ENCODE peak calls at places on chromosomes 16 and 17, in eight cellular contexts. One of them, this sample, is unnamed.

GRCh38 chr17:58487589-58488427 is at the start of gene HSF5:
- DNase-seq in pancreas: no peak
- DNase-seq in NB4: no peak
- DNase-seq in AG10803: no peak
- DNase-seq in BE2C: no peak
- DNase-seq in lower leg skin: no peak
- DNase-seq in HL-60: no peak
- DNase-seq in left lung: peak
- DNase-seq in this sample: no peak

GRCh38 chr17:69404398-69404797 is 10.1 kb upstream of the MAP2K6 start:
- DNase-seq in pancreas: no peak
- DNase-seq in NB4: no peak
- DNase-seq in AG10803: peak
- DNase-seq in BE2C: no peak
- DNase-seq in lower leg skin: no peak
- DNase-seq in HL-60: no peak
- DNase-seq in left lung: no peak
- DNase-seq in this sample: no peak

GRCh38 chr16:14043793-14044192 is 27.3 kb upstream of the MRTFB start:
- DNase-seq in pancreas: no peak
- DNase-seq in NB4: no peak
- DNase-seq in AG10803: no peak
- DNase-seq in BE2C: no peak
- DNase-seq in lower leg skin: no peak
- DNase-seq in HL-60: no peak
- DNase-seq in left lung: no peak
- DNase-seq in this sample: no peak

GRCh38 chr16:89370601-89371000 is 119.8 kb downstream of the ANKRD11 start:
- DNase-seq in pancreas: no peak
- DNase-seq in NB4: no peak
- DNase-seq in AG10803: no peak
- DNase-seq in BE2C: no peak
- DNase-seq in lower leg skin: no peak
- DNase-seq in HL-60: no peak
- DNase-seq in left lung: no peak
- DNase-seq in this sample: no peak

GRCh38 chr17:82248815-82249638 is 20.2 kb downstream of the SLC16A3 start:
- DNase-seq in pancreas: no peak
- DNase-seq in NB4: no peak
- DNase-seq in AG10803: no peak
- DNase-seq in BE2C: no peak
- DNase-seq in lower leg skin: no peak
- DNase-seq in HL-60: no peak
- DNase-seq in left lung: peak
- DNase-seq in this sample: no peak

GRCh38 chr16:57186630-57187507 is 740 bp downstream of the RSPRY1 start:
- DNase-seq in pancreas: peak
- DNase-seq in NB4: peak
- DNase-seq in AG10803: peak
- DNase-seq in BE2C: no peak
- DNase-seq in lower leg skin: no peak
- DNase-seq in HL-60: peak
- DNase-seq in left lung: no peak
- DNase-seq in this sample: no peak

GRCh38 chr16:71807905-71808592 is 585 bp downstream of the AP1G1 start:
- DNase-seq in pancreas: peak
- DNase-seq in NB4: peak
- DNase-seq in AG10803: peak
- DNase-seq in BE2C: peak
- DNase-seq in lower leg skin: peak
- DNase-seq in HL-60: peak
- DNase-seq in left lung: peak
- DNase-seq in this sample: no peak

GRCh38 chr17:352421-353212 is at the start of gene RPH3AL:
- DNase-seq in pancreas: peak
- DNase-seq in NB4: no peak
- DNase-seq in AG10803: peak
- DNase-seq in BE2C: peak
- DNase-seq in lower leg skin: peak
- DNase-seq in HL-60: no peak
- DNase-seq in left lung: peak
- DNase-seq in this sample: no peak

GRCh38 chr17:51751072-51751471 is 407.4 kb downstream of the CA10 start:
- DNase-seq in pancreas: no peak
- DNase-seq in NB4: no peak
- DNase-seq in AG10803: no peak
- DNase-seq in BE2C: no peak
- DNase-seq in lower leg skin: no peak
- DNase-seq in HL-60: no peak
- DNase-seq in left lung: no peak
- DNase-seq in this sample: no peak

GRCh38 chr17:82936768-82937171 is 96.9 kb upstream of the ZNF750 start:
- DNase-seq in pancreas: no peak
- DNase-seq in NB4: no peak
- DNase-seq in AG10803: no peak
- DNase-seq in BE2C: peak
- DNase-seq in lower leg skin: no peak
- DNase-seq in HL-60: no peak
- DNase-seq in left lung: no peak
- DNase-seq in this sample: no peak

GRCh38 chr17:76716834-76717205 is 6.1 kb upstream of the MXRA7 start:
- DNase-seq in pancreas: no peak
- DNase-seq in NB4: peak
- DNase-seq in AG10803: peak
- DNase-seq in BE2C: no peak
- DNase-seq in lower leg skin: no peak
- DNase-seq in HL-60: no peak
- DNase-seq in left lung: no peak
- DNase-seq in this sample: no peak

GRCh38 chr16:82583415-82583814 is 43.4 kb upstream of the CDH13 start:
- DNase-seq in pancreas: no peak
- DNase-seq in NB4: no peak
- DNase-seq in AG10803: peak
- DNase-seq in BE2C: no peak
- DNase-seq in lower leg skin: no peak
- DNase-seq in HL-60: no peak
- DNase-seq in left lung: no peak
- DNase-seq in this sample: no peak

GRCh38 chr16:82585675-82586074 is 41.1 kb upstream of the CDH13 start:
- DNase-seq in pancreas: no peak
- DNase-seq in NB4: no peak
- DNase-seq in AG10803: peak
- DNase-seq in BE2C: no peak
- DNase-seq in lower leg skin: no peak
- DNase-seq in HL-60: no peak
- DNase-seq in left lung: no peak
- DNase-seq in this sample: no peak

GRCh38 chr16:82584553-82585152 is 42.1 kb upstream of the CDH13 start:
- DNase-seq in pancreas: no peak
- DNase-seq in NB4: no peak
- DNase-seq in AG10803: peak
- DNase-seq in BE2C: no peak
- DNase-seq in lower leg skin: no peak
- DNase-seq in HL-60: no peak
- DNase-seq in left lung: no peak
- DNase-seq in this sample: no peak

GRCh38 chr16:82582971-82583370 is 43.8 kb upstream of the CDH13 start:
- DNase-seq in pancreas: no peak
- DNase-seq in NB4: peak
- DNase-seq in AG10803: peak
- DNase-seq in BE2C: no peak
- DNase-seq in lower leg skin: no peak
- DNase-seq in HL-60: no peak
- DNase-seq in left lung: no peak
- DNase-seq in this sample: no peak

DNA sequence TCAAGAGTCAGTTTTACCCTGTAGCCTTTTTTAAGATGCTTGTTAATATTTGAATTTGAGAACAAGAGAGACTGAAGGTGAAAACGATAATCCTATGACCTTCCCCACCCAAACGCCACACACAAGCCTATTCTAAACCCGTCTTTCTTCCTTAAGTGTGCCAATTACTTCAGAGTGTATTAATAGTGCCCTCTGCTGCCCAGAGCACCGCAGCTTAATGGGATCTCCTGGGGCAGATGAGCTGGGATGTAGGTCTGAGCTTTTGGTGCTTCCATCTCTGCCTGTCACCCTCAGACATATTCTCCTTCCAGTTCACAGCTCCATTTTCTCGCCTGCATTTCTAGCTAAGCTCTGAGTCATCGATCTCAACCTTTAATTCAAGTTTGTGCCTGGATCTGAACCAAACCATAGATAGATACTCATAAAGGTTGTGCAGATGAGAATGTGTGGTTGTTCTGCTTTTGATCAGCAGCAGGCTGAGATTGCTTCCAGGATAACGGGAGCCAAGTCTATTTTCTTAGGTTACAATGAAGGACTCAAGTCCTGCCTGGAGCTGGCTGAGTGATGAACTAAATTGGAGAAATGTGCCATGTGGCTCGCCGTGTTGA is 46.4 kb upstream of the CDH13 start:
- DNase-seq in pancreas: no peak
- DNase-seq in NB4: peak
- DNase-seq in AG10803: peak
- DNase-seq in BE2C: no peak
- DNase-seq in lower leg skin: no peak
- DNase-seq in HL-60: peak
- DNase-seq in left lung: no peak
- DNase-seq in this sample: no peak
- TF ChIP-seq CTCF in pancreas: no peak
- TF ChIP-seq CTCF in NB4: peak
- TF ChIP-seq CTCF in AG10803: peak
- TF ChIP-seq CTCF in BE2C: no peak
- TF ChIP-seq CTCF in lower leg skin: no peak
- TF ChIP-seq CTCF in HL-60: no peak
- TF ChIP-seq CTCF in left lung: no peak
- TF ChIP-seq CTCF in this sample: peak

DNA sequence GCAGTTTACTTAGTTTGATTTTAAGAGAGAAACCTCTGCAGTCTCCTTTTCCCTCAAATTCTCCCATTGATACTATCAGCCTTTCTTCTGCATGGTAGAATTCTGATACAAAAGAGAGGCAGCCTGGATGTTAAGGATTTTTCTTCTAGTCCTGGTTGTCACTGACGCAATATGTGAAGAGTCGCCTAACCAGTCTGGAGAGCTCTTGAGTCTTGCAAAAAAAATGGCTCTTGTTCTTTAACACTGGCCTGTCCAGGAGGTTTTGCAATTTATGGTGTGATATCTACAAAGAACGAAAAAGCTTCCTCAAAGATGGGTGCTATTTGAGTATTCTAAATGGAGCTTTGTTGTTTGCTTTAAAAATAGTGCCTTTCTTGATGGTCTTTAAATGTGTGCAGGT is 28.9 kb downstream of the COX10 start:
- DNase-seq in pancreas: no peak
- DNase-seq in NB4: peak
- DNase-seq in AG10803: no peak
- DNase-seq in BE2C: no peak
- DNase-seq in lower leg skin: no peak
- DNase-seq in HL-60: no peak
- DNase-seq in left lung: no peak
- DNase-seq in this sample: no peak
- H3K4me3 ChIP-seq in pancreas: no peak
- H3K4me3 ChIP-seq in NB4: no peak
- H3K4me3 ChIP-seq in AG10803: no peak
- H3K4me3 ChIP-seq in BE2C: no peak
- H3K4me3 ChIP-seq in lower leg skin: no peak
- H3K4me3 ChIP-seq in HL-60: no peak
- H3K4me3 ChIP-seq in left lung: no peak
- H3K4me3 ChIP-seq in this sample: no peak

GRCh38 chr17:74354123-74354522 is 7.5 kb downstream of the BTBD17 start:
- DNase-seq in pancreas: no peak
- DNase-seq in NB4: peak
- DNase-seq in AG10803: no peak
- DNase-seq in BE2C: peak
- DNase-seq in lower leg skin: no peak
- DNase-seq in HL-60: peak
- DNase-seq in left lung: no peak
- DNase-seq in this sample: no peak
- TF ChIP-seq CTCF in pancreas: no peak
- TF ChIP-seq CTCF in NB4: peak
- TF ChIP-seq CTCF in AG10803: peak
- TF ChIP-seq CTCF in BE2C: peak
- TF ChIP-seq CTCF in lower leg skin: no peak
- TF ChIP-seq CTCF in HL-60: peak
- TF ChIP-seq CTCF in left lung: peak
- TF ChIP-seq CTCF in this sample: peak

GRCh38 chr16:1707193-1707790 is 1.3 kb downstream of the MAPK8IP3 start:
- DNase-seq in pancreas: peak
- DNase-seq in NB4: no peak
- DNase-seq in AG10803: peak
- DNase-seq in BE2C: no peak
- DNase-seq in lower leg skin: no peak
- DNase-seq in HL-60: no peak
- DNase-seq in left lung: no peak
- DNase-seq in this sample: no peak

GRCh38 chr16:1708083-1708767 is 2.2 kb downstream of the MAPK8IP3 start:
- DNase-seq in pancreas: no peak
- DNase-seq in NB4: no peak
- DNase-seq in AG10803: no peak
- DNase-seq in BE2C: no peak
- DNase-seq in lower leg skin: no peak
- DNase-seq in HL-60: no peak
- DNase-seq in left lung: no peak
- DNase-seq in this sample: no peak

GRCh38 chr16:1706386-1707192 is 594 bp downstream of the MAPK8IP3 start:
- DNase-seq in pancreas: no peak
- DNase-seq in NB4: peak
- DNase-seq in AG10803: no peak
- DNase-seq in BE2C: peak
- DNase-seq in lower leg skin: no peak
- DNase-seq in HL-60: peak
- DNase-seq in left lung: no peak
- DNase-seq in this sample: no peak

GRCh38 chr16:1709356-1709755 is 3.4 kb downstream of the MAPK8IP3 start:
- DNase-seq in pancreas: no peak
- DNase-seq in NB4: no peak
- DNase-seq in AG10803: no peak
- DNase-seq in BE2C: no peak
- DNase-seq in lower leg skin: no peak
- DNase-seq in HL-60: no peak
- DNase-seq in left lung: no peak
- DNase-seq in this sample: no peak

DNA sequence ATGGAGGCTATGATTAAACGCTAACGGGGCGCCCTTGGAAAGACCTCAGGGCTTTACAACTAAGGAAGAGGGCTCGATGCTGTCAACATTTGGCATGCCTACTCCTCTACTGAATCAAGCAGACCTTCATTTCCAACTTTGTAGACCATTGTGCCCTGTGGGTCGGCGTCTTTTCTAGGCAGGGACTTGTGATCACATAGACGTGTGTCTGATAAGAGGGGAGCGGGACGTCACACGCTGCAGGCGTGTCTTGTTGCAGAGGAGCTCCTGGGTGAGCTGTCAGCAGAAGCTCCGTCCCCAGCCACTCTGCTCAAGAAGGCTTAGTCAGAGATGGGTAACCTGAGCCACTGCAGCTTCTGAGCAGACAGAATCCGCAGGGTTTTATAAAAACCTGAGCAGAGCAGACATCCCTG is 2.8 kb downstream of the MAPK8IP3 start:
- DNase-seq in pancreas: no peak
- DNase-seq in NB4: no peak
- DNase-seq in AG10803: no peak
- DNase-seq in BE2C: peak
- DNase-seq in lower leg skin: no peak
- DNase-seq in HL-60: no peak
- DNase-seq in left lung: no peak
- DNase-seq in this sample: no peak
- H3K4me3 ChIP-seq in pancreas: no peak
- H3K4me3 ChIP-seq in NB4: no peak
- H3K4me3 ChIP-seq in AG10803: no peak
- H3K4me3 ChIP-seq in BE2C: peak
- H3K4me3 ChIP-seq in lower leg skin: no peak
- H3K4me3 ChIP-seq in HL-60: no peak
- H3K4me3 ChIP-seq in left lung: no peak
- H3K4me3 ChIP-seq in this sample: no peak